ENCODE peak calls at places on chromosomes 4 and X, in four cellular contexts. V, A, K and F are unnamed samples.

GRCh38 chrX:18291006-18291545 is 63.4 kb downstream of the SCML2 start:
- DNase-seq in V (no peak), A (no peak), K (no peak), F (no peak)

GRCh38 chr4:156598138-156598681 is 373.4 kb downstream of the PDGFC start:
- DNase-seq in V (no peak), A (no peak), K (no peak), F (no peak)

GRCh38 chrX:9911479-9911878 is 55.7 kb upstream of the CLDN34 start:
- DNase-seq in V (no peak), A (no peak), K (no peak), F (no peak)

GRCh38 chr4:56704074-56704473 is 23.0 kb upstream of the HOPX start:
- DNase-seq in V (no peak), A (no peak), K (no peak), F (no peak)

GRCh38 chrX:27307546-27307945 is 155.6 kb downstream of the PPP4R3C start:
- DNase-seq in V (no peak), A (no peak), K (no peak), F (no peak)

GRCh38 chr4:144778364-144778763 is 132.4 kb downstream of the HHIP start:
- DNase-seq in V (no peak), A (no peak), K (no peak), F (no peak)

GRCh38 chrX:989959-990510 is 222.4 kb downstream of the CRLF2 start:
- DNase-seq in V (no peak), A (peak; percentile 97), K (peak; percentile 92), F (no peak)

GRCh38 chrX:29143356-29143755 is 556.1 kb downstream of the IL1RAPL1 start:
- DNase-seq in V (no peak), A (no peak), K (no peak), F (no peak)

GRCh38 chr4:6909113-6909969 is at the start of gene TBC1D14:
- DNase-seq in V (peak; percentile 74), A (no peak), K (peak; percentile 90), F (peak; percentile 85)

GRCh38 chr4:88697113-88697512 is 516 bp downstream of the NAP1L5 start:
- DNase-seq in V (no peak), A (no peak), K (peak; percentile 9), F (no peak)

GRCh38 chrX:139647597-139647996 is 60.4 kb downstream of the MCF2 start:
- DNase-seq in V (no peak), A (peak; percentile 4), K (no peak), F (no peak)

GRCh38 chr4:144709793-144710525 is 64.0 kb downstream of the HHIP start:
- DNase-seq in V (no peak), A (no peak), K (no peak), F (no peak)

GRCh38 chr4:135497563-135498152 is 1296.1 kb upstream of the PABPC4L start:
- DNase-seq in V (no peak), A (no peak), K (no peak), F (no peak)

GRCh38 chrX:111955916-111956315 is 79.9 kb downstream of the TRPC5OS start:
- DNase-seq in V (no peak), A (no peak), K (no peak), F (no peak)

GRCh38 chr4:165364452-165365080 is 14.2 kb upstream of the CPE start:
- DNase-seq in V (peak; percentile 31), A (no peak), K (no peak), F (no peak)

GRCh38 chr4:36288727-36289126 is 7.3 kb downstream of the DTHD1 start:
- DNase-seq in V (no peak), A (no peak), K (no peak), F (no peak)

GRCh38 chrX:12894074-12894691 is 12.2 kb upstream of the TLR8 start:
- DNase-seq in V (peak; percentile 28), A (no peak), K (peak; percentile 57), F (peak; percentile 28)

GRCh38 chr4:112778520-112778919 is 141.6 kb downstream of the LARP7 start:
- DNase-seq in V (no peak), A (no peak), K (no peak), F (no peak)

GRCh38 chrX:72003811-72004750 is 93.4 kb downstream of the NHSL2 start:
- DNase-seq in V (no peak), A (no peak), K (no peak), F (peak; percentile 73)

GRCh38 chr4:78766026-78766425 is 10.1 kb upstream of the BMP2K start:
- DNase-seq in V (no peak), A (no peak), K (no peak), F (no peak)

GRCh38 chr4:182922551-182923284 is 5.5 kb upstream of the DCTD start:
- DNase-seq in V (no peak), A (no peak), K (no peak), F (no peak)

GRCh38 chr4:95732061-95732460 is 107.8 kb upstream of the PDHA2 start:
- DNase-seq in V (no peak), A (no peak), K (no peak), F (no peak)

GRCh38 chrX:141176586-141177451 is at the start of gene LDOC1:
- DNase-seq in V (no peak), A (no peak), K (peak; percentile 40), F (peak; percentile 69)

GRCh38 chr4:7970031-7970946 is 30.6 kb upstream of the AFAP1 start:
- DNase-seq in V (peak; percentile 76), A (no peak), K (no peak), F (no peak)

GRCh38 chrX:39693298-39693697 is 404.5 kb downstream of the BCOR start:
- DNase-seq in V (no peak), A (no peak), K (peak; percentile 87), F (no peak)

GRCh38 chrX:15988661-15989603 is 134.3 kb upstream of the AP1S2 start:
- DNase-seq in V (no peak), A (no peak), K (no peak), F (no peak)

DNA sequence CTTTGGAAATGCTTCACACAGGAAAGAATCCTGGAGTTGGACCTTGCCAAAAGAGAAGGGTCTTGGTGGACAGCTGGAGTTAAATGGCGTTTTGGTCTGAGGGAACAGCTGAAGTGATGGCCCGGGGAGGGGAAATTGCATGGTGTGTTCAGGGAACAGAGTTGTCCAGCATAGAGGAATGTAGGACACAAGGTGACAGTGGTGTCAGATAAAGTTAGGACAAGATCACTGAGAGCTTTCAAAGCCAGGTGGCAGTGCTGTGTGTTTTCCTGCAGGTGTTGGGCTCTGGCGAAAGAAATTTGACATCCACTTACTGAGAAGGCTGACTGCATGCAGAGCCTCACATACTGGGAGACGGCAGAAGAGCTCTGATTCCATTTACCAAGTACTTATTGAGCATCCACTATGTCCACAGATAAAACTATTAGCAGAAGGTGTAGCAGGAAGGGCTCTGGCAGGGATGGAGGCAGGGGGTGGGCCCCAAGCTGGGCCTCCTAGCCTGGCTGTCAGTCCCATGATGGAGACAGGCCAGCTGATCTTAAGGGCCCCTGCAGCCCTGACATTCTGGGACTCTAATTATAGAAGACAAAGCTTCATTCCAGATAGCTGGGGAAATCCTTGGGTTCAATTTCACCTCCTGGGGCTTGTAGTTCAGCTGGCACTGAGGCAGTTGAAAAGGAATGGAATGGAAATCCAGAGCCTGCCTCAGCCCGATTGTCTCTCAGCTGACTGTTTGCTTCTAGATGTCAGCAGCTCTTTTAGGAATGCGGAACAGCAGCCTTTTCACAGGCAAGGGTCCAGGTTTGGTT is 150.2 kb upstream of the MAMLD1 start:
- DNase-seq in V (no peak), A (no peak), K (no peak), F (no peak)
- TF ChIP-seq ESRRA in V (no peak), A (no peak), K (no peak), F (no peak)

DNA sequence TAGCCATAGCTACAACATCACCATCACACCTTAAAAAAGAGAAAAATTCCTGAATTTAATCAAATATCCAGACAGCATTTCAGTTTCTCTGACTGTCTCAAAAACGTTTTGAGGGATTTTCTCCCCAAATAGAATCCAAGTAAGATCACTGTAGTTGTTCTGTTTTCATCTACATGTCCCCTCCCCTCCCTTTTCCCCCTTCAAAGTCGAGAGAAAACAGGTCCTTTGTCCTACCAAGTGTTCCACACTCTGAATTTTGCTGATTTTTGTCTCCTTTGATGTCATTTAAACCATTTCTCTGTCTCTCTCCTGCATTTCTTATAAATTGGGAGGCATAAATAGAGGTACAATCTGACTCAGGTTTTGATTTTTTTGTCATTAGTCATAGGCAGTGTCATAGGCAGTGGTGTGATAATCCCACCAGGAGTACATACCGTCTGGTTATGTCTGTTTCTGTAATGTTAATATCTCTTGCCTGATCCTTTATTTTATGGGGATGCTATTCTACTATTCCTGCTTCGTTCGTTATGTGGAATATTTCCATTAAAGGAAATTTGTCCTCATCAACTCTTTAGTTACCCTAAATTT is 348.6 kb downstream of the PTTG2 start:
- DNase-seq in V (no peak), A (no peak), K (no peak), F (no peak)
- TF ChIP-seq ATF3 in V (no peak), A (no peak), K (no peak), F (no peak)

GRCh38 chr4:168199262-168199957 is 107.1 kb downstream of the ANXA10 start:
- DNase-seq in V (no peak), A (no peak), K (no peak), F (no peak)
- TF ChIP-seq ESRRA in V (no peak), A (no peak), K (no peak), F (no peak)

GRCh38 chr4:172962564-172963353 is 205.9 kb upstream of the GALNT7 start:
- DNase-seq in V (no peak), A (no peak), K (no peak), F (no peak)

DNA sequence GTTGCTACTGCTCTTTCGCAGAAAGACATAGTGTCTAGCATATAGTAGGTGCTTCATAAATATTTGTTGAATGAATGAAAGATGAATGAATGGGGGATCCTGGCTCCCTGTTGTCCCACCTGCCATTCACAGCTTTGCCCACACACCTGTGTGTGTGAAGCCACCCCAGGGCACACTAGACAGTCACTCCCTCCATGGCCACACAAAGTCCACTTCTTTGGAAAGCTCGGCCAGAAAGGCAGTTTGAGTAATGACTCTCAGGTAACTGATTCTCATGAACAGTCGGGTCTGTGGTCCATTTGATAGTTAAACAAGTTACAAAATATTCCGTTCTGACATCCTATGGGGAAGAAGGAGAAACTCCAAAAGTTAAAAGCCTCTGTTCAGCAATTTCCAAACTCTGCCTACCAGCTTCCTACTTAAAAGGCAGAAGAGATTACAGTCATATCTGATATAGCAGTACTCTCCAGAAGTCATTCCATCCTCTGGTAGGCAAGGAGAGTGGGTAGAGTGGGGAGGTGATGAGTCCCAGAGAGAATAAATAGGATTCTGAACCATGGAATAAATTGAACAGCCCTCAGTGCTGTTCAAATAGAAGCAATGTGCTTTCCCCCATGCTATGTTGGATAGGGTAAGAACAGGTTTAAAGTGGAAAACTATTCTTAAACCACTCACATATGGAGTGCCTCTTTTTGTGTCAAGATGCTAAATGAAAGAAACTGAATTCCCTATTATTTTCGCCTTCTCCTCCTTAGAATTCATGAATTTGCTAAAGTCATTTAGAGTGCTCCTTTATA is 204.9 kb upstream of the GALNT7 start:
- DNase-seq in V (no peak), A (no peak), K (no peak), F (no peak)
- TF ChIP-seq ATF3 in V (no peak), A (no peak), K (no peak), F (no peak)